ENCODE peak calls at places on chromosomes 4 and X, in six cellular contexts. C, Z, O, U, L and A are unnamed samples.

GRCh38 chr4:104969394-104970066 is 177.1 kb upstream of the TET2 start:
- DNase-seq in C (no peak), Z (no peak), O (peak), U (no peak), L (no peak), A (no peak)

GRCh38 chr4:172596206-172596605 is 572.4 kb upstream of the GALNT7 start:
- DNase-seq in C (peak), Z (no peak), O (no peak), U (no peak), L (no peak), A (no peak)

GRCh38 chr4:99828477-99828876 is 11.8 kb downstream of the DAPP1 start:
- DNase-seq in C (no peak), Z (no peak), O (no peak), U (no peak), L (no peak), A (no peak)

GRCh38 chr4:146224331-146224966 is 10.1 kb downstream of the REELD1 start:
- DNase-seq in C (no peak), Z (no peak), O (no peak), U (no peak), L (no peak), A (no peak)

GRCh38 chr4:176277162-176277904 is 8.3 kb upstream of the ASB5 start:
- DNase-seq in C (peak), Z (peak), O (no peak), U (peak), L (peak), A (no peak)

GRCh38 chr4:79682801-79683217 is 274.8 kb upstream of the GK2 start:
- DNase-seq in C (no peak), Z (no peak), O (no peak), U (no peak), L (no peak), A (no peak)

GRCh38 chrX:150680974-150681373 is 12.2 kb upstream of the MTMR1 start:
- DNase-seq in C (no peak), Z (no peak), O (no peak), U (peak), L (no peak), A (no peak)

GRCh38 chr4:113327513-113327912 is 278.1 kb downstream of the ANK2 start:
- DNase-seq in C (no peak), Z (no peak), O (no peak), U (no peak), L (no peak), A (no peak)

GRCh38 chr4:99652596-99653436 is 4.8 kb downstream of the C4orf54 start:
- DNase-seq in C (no peak), Z (no peak), O (no peak), U (no peak), L (no peak), A (no peak)

GRCh38 chrX:12777670-12778069 is 13.5 kb upstream of the PRPS2 start:
- DNase-seq in C (no peak), Z (no peak), O (no peak), U (no peak), L (no peak), A (no peak)

GRCh38 chrX:72169008-72169728 is 12.4 kb upstream of the PIN4 start:
- DNase-seq in C (no peak), Z (no peak), O (no peak), U (no peak), L (no peak), A (no peak)

GRCh38 chr4:71004281-71004851 is 10.9 kb downstream of the DCK start:
- DNase-seq in C (no peak), Z (no peak), O (no peak), U (peak), L (no peak), A (no peak)

GRCh38 chr4:4356106-4357041 is 30.5 kb upstream of the NSG1 start:
- DNase-seq in C (no peak), Z (no peak), O (no peak), U (no peak), L (no peak), A (no peak)

GRCh38 chr4:15729910-15730533 is 27.2 kb downstream of the BST1 start:
- DNase-seq in C (no peak), Z (peak), O (peak), U (peak), L (peak), A (peak)

GRCh38 chr4:155249036-155249566 is 40.7 kb downstream of the NPY2R start:
- DNase-seq in C (no peak), Z (no peak), O (no peak), U (no peak), L (no peak), A (no peak)

GRCh38 chrX:154596290-154596929 is 11.5 kb downstream of the CTAG1A start:
- DNase-seq in C (peak), Z (no peak), O (no peak), U (no peak), L (no peak), A (no peak)

GRCh38 chrX:64198046-64198445 is 7.5 kb downstream of the AMER1 start:
- DNase-seq in C (no peak), Z (no peak), O (peak), U (no peak), L (no peak), A (no peak)

GRCh38 chrX:37454537-37455285 is 105.5 kb downstream of the PRRG1 start:
- DNase-seq in C (no peak), Z (no peak), O (no peak), U (no peak), L (no peak), A (no peak)

DNA sequence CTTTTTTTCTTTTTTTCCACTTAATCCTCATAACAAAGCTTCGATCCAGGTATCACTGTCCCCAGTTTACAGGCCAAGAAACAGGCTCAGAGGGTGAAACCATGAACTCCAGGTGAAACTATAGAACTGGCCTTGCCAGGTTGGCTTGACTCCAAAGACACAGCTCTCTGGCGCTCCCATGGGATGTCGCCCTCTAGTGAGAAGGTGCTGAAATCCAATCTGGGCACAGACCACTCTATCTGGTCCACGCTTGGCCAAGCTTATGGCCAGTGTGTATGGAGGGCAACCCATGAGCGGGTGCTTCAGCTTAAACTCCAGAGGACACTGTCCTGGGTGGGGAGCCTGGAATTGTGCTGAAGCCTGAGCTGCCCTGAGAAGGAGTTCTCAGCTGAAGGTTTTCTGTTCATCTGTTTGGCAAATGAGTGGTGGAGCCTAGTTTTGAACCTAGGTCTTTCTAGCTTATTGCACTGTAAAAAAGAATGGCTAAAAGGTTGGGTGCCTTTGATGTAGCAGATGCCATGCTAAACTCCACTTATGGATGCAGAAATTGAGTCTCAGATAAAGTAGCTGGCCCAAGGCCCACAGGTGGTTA is 70.5 kb downstream of the SEL1L3 start:
- DNase-seq in C (no peak), Z (no peak), O (no peak), U (peak), L (peak), A (no peak)
- TF ChIP-seq POLR2AphosphoS5 in C (no peak), Z (no peak), O (no peak), U (no peak), L (no peak), A (no peak)

GRCh38 chr4:11105715-11106114 is 323.0 kb downstream of the HS3ST1 start:
- DNase-seq in C (no peak), Z (no peak), O (no peak), U (no peak), L (no peak), A (no peak)

GRCh38 chr4:11106769-11107168 is 321.9 kb downstream of the HS3ST1 start:
- DNase-seq in C (no peak), Z (no peak), O (no peak), U (no peak), L (no peak), A (no peak)

GRCh38 chr4:11111370-11111769 is 317.3 kb downstream of the HS3ST1 start:
- DNase-seq in C (no peak), Z (no peak), O (no peak), U (no peak), L (no peak), A (no peak)

GRCh38 chr4:11111876-11112275 is 316.8 kb downstream of the HS3ST1 start:
- DNase-seq in C (no peak), Z (no peak), O (no peak), U (no peak), L (no peak), A (no peak)

DNA sequence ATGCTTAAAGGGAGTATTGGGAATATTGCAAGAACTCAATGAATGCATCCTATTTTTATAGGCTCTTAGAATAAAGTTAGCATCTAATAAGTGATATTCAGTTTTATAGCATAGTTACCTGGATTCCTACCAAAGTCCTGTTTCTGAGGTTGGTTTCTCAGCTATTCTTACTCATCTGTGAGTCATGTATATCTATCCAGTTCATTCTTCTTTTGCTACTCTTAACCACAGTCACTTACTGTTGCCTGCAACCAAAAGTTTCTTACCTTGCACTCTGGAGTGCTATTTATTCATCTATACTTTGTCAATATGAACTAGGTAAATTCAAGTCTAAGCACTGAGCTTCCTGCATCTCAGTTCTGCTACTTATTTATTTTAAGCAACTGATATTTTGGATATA is 322.5 kb downstream of the HS3ST1 start:
- DNase-seq in C (no peak), Z (no peak), O (no peak), U (no peak), L (no peak), A (no peak)
- TF ChIP-seq TAF1 in C (no peak), Z (no peak), O (no peak), U (no peak), L (no peak), A (no peak)

GRCh38 chr4:139177888-139178609 is 1.0 kb upstream of the ELF2 start:
- DNase-seq in C (peak), Z (peak), O (peak), U (peak), L (peak), A (peak)
- TF ChIP-seq POLR2A in C (peak), Z (peak), O (peak), U (peak), L (peak), A (peak)

DNA sequence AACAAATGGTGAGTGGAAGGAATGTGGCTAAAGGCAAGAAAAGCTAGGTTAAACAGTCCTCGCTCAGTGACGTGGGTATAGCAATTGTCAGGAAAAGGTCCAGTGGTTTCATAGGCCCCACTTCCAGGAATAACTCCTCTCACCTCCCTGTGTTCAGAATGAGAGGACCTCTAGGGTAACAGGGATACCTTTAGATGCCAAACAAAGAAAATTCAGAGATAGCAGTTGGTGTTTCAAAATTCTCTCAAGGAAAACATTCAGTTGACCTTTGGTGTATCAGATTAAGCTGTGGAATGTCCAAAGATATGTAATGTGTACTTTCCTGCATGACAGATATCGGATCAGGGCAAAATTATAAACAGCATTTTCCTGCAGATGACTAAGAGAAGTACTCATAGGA is 155.9 kb downstream of the ARHGAP6 start:
- DNase-seq in C (no peak), Z (no peak), O (no peak), U (no peak), L (no peak), A (no peak)
- TF ChIP-seq POLR2AphosphoS5 in C (no peak), Z (no peak), O (no peak), U (no peak), L (no peak), A (no peak)

GRCh38 chr4:128633067-128633466 is 176.4 kb upstream of the JADE1 start:
- DNase-seq in C (no peak), Z (no peak), O (no peak), U (no peak), L (no peak), A (no peak)
- TF ChIP-seq TAF1 in C (no peak), Z (no peak), O (no peak), U (no peak), L (no peak), A (no peak)

GRCh38 chr4:127880764-127881564 is at the start of gene PLK4:
- DNase-seq in C (peak), Z (peak), O (peak), U (peak), L (peak), A (peak)
- TF ChIP-seq POLR2A in C (peak), Z (peak), O (peak), U (peak), L (peak), A (peak)

GRCh38 chr4:126419266-126419665 is 1104.5 kb downstream of the FAT4 start:
- DNase-seq in C (no peak), Z (no peak), O (no peak), U (no peak), L (no peak), A (no peak)

GRCh38 chr4:126411047-126411446 is 1096.3 kb downstream of the FAT4 start:
- DNase-seq in C (no peak), Z (no peak), O (no peak), U (no peak), L (no peak), A (no peak)

DNA sequence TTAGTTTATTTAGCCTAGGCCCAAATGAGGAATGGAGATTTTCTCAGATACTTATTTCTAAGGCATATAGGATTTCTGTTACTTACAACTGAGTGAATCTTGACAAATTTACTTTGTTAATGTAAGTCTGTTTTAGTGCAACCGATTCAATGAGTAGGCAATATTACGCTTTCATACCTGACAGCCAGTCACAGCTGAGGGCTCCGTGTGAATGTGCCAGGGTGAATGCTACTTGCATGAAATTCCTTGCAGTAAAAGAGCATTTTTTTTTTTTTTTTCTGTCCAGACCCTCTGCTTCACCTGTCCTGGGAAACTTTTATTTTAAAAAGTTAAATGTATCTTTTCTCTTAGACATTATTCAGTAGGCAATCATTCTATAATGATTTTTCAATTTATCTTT is 1100.0 kb downstream of the FAT4 start:
- DNase-seq in C (no peak), Z (no peak), O (no peak), U (no peak), L (no peak), A (no peak)
- TF ChIP-seq POLR2AphosphoS5 in C (no peak), Z (no peak), O (no peak), U (no peak), L (no peak), A (no peak)

GRCh38 chr4:73816814-73817213 is 19.7 kb upstream of the CXCL6 start:
- DNase-seq in C (no peak), Z (no peak), O (no peak), U (no peak), L (no peak), A (no peak)
- TF ChIP-seq TAF1 in C (no peak), Z (no peak), O (no peak), U (no peak), L (no peak), A (no peak)

GRCh38 chr4:110198472-110199419 is at the start of gene ELOVL6:
- DNase-seq in C (peak), Z (no peak), O (peak), U (peak), L (peak), A (peak)
- TF ChIP-seq POLR2A in C (peak), Z (no peak), O (peak), U (peak), L (peak), A (peak)

GRCh38 chr4:42397635-42398447 is 553 bp downstream of the SHISA3 start:
- DNase-seq in C (no peak), Z (peak), O (no peak), U (no peak), L (no peak), A (peak)
- TF ChIP-seq POLR2AphosphoS5 in C (no peak), Z (no peak), O (no peak), U (no peak), L (no peak), A (no peak)